ENCODE peak calls at places on chromosomes 3 and 15, in eight cellular contexts. T is PC-3; J is cardiac muscle cell; Z is sigmoid colon; C is AG10803; S is CD8-positive, alpha-beta memory T cell; I is lung; U is GM12865. Y is an unnamed sample.

GRCh38 chr3:126528800-126529541 is 5.0 kb downstream of the CHST13 start:
- DNase-seq in Z (peak; percentile 62), I (no peak), S (no peak), J (peak; percentile 53), T (no peak), U (no peak), C (peak; percentile 74), Y (peak; percentile 75)

GRCh38 chr15:40217166-40217785 is 21.6 kb upstream of the PAK6 start:
- DNase-seq in Z (no peak), T (peak; percentile 92), S (peak; percentile 13), U (peak; percentile 84), J (peak; percentile 76), I (peak; percentile 58), C (peak; percentile 67), Y (peak; percentile 60)

GRCh38 chr15:89912674-89913396 is at the start of gene ARPIN:
- DNase-seq in J (peak; percentile 63), Z (peak; percentile 82), I (peak; percentile 55), T (peak; percentile 44), S (no peak), C (peak; percentile 48), U (no peak), Y (peak; percentile 74)

GRCh38 chr15:57355259-57355658 is 21.0 kb upstream of the CGNL1 start:
- DNase-seq in S (no peak), U (no peak), J (no peak), Z (no peak), C (no peak), T (no peak), I (no peak), Y (no peak)

GRCh38 chr3:131072845-131073244 is 46.2 kb downstream of the NEK11 start:
- DNase-seq in U (no peak), T (no peak), Z (peak; percentile 73), C (peak; percentile 50), J (peak; percentile 89), I (no peak), S (no peak), Y (no peak)

GRCh38 chr3:114860526-114860925 is 286.6 kb downstream of the ZBTB20 start:
- DNase-seq in S (no peak), J (no peak), Z (no peak), T (no peak), U (no peak), I (no peak), C (no peak), Y (no peak)

GRCh38 chr3:128710816-128711433 is 15.1 kb upstream of the RAB7A start:
- DNase-seq in Z (no peak), S (no peak), I (no peak), U (no peak), C (no peak), T (peak; percentile 61), J (no peak), Y (no peak)

GRCh38 chr3:56894912-56895431 is 93.2 kb upstream of the ARHGEF3 start:
- DNase-seq in S (no peak), T (no peak), C (peak; percentile 35), J (peak; percentile 80), I (no peak), U (peak; percentile 56), Z (no peak), Y (no peak)

GRCh38 chr3:122577409-122578028 is at the start of gene PARP15:
- DNase-seq in J (peak; percentile 30), U (peak; percentile 74), Z (no peak), I (no peak), T (no peak), C (no peak), S (peak; percentile 12), Y (no peak)

GRCh38 chr3:138686771-138687221 is 78.2 kb downstream of the FAIM start:
- DNase-seq in U (peak; percentile 90), S (no peak), J (peak; percentile 91), C (peak; percentile 86), T (peak; percentile 76), Z (no peak), I (no peak), Y (peak; percentile 26)

GRCh38 chr3:11136871-11137626 is 17.2 kb upstream of the HRH1 start:
- DNase-seq in T (peak; percentile 99), J (peak; percentile 99), U (no peak), C (peak; percentile 100), S (no peak), Z (peak; percentile 92), I (peak; percentile 47), Y (no peak)

GRCh38 chr15:33311312-33311971 is 675 bp downstream of the RYR3 start:
- DNase-seq in S (no peak), C (no peak), I (no peak), U (no peak), J (no peak), Z (peak; percentile 63), T (no peak), Y (no peak)
- H3K4me3 ChIP-seq in S (no peak overlapping the region), C (no peak overlapping the region), I (no peak overlapping the region), U (no peak overlapping the region), J (peak overlapping the region; percentile 45), Z (peak overlapping the region; percentile 67), T (no peak overlapping the region), Y (no peak overlapping the region)

GRCh38 chr15:70761931-70762468 is 1.4 kb downstream of the UACA start:
- DNase-seq in I (no peak), U (no peak), T (peak; percentile 8), J (peak; percentile 25), S (no peak), Z (no peak), C (no peak), Y (no peak)
- H3K4me3 ChIP-seq in I (no peak overlapping the region), U (no peak overlapping the region), T (peak overlapping the region; percentile 97), J (peak overlapping the region; percentile 83), S (no peak overlapping the region), Z (peak overlapping the region; percentile 95), C (peak overlapping the region; percentile 86), Y (peak overlapping the region; percentile 77)

DNA sequence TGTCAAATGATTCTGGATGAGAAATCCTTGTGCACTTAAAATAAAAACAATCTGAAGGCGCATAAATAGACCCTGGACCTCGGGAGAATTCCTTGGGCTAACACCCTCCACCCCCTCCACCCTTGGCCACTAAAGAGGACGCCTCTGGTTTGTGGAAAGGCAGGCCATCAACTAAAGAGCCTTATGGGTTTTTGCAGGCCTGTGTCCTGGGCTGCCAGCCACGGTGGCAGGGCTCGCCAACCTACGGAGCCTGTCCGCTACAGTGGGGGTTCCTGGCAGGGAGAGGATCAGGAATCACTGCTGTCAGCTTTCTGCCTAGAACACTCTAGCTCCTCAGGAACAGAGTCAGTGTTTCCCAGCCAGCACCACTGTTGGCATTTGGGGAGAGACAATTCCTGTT is 20.3 kb downstream of the TLE3 start:
- DNase-seq in U (no peak), C (no peak), S (no peak), J (no peak), Z (peak; percentile 82), I (no peak), T (no peak), Y (no peak)
- H3K4me3 ChIP-seq in U (no peak overlapping the region), C (no peak overlapping the region), S (no peak overlapping the region), J (no peak overlapping the region), Z (no peak overlapping the region), I (no peak overlapping the region), T (no peak overlapping the region), Y (no peak overlapping the region)

GRCh38 chr3:20043825-20044224 is 3.6 kb downstream of the KAT2B start:
- DNase-seq in J (no peak), I (no peak), Z (no peak), S (no peak), T (no peak), C (no peak), U (no peak), Y (no peak)
- H3K4me3 ChIP-seq in J (no peak overlapping the region), I (no peak overlapping the region), Z (peak overlapping the region; percentile 28), S (peak overlapping the region; percentile 48), T (no peak overlapping the region), C (peak overlapping the region; percentile 29), U (peak overlapping the region; percentile 44), Y (no peak overlapping the region)

GRCh38 chr3:146476094-146476740 is 6.9 kb upstream of the PLSCR2 start:
- DNase-seq in Z (no peak), J (no peak), C (no peak), U (no peak), S (no peak), I (no peak), T (no peak), Y (no peak)
- H3K4me3 ChIP-seq in Z (no peak overlapping the region), J (no peak overlapping the region), C (no peak overlapping the region), U (no peak overlapping the region), S (no peak overlapping the region), I (no peak overlapping the region), T (no peak overlapping the region), Y (no peak overlapping the region)

GRCh38 chr3:145798691-145799550 is 362.1 kb downstream of the PLOD2 start:
- DNase-seq in Z (peak; percentile 39), T (no peak), I (no peak), S (no peak), C (peak; percentile 2), J (no peak), U (no peak), Y (no peak)
- H3K4me3 ChIP-seq in Z (no peak overlapping the region), T (no peak overlapping the region), I (no peak overlapping the region), S (no peak overlapping the region), C (no peak overlapping the region), J (no peak overlapping the region), U (no peak overlapping the region), Y (no peak overlapping the region)

DNA sequence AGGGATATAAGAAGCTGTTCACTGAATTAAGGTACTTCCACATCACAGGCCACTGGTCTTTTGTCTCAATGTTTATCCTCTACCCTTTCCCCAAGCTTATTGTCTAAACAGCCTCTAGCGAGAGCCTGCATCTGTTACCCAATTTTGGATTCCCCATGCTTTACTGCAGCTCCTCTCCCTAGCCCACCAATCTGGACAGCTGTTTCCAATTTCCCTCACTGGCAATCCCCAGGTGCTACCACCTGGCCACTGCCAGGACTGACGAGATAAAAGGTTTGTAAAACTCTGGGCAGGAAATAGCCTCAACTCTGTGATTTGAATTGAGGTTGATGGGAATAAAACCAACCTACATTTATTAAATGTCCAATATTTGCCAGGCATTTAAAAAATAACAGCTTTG is 58.0 kb upstream of the TEX9 start:
- DNase-seq in I (no peak), J (no peak), S (no peak), T (no peak), U (no peak), Z (no peak), C (no peak), Y (no peak)
- H3K4me3 ChIP-seq in I (no peak overlapping the region), J (no peak overlapping the region), S (no peak overlapping the region), T (no peak overlapping the region), U (no peak overlapping the region), Z (no peak overlapping the region), C (no peak overlapping the region), Y (no peak overlapping the region)

Y was measured in body of pancreas.